ENCODE peak calls at places on chromosome 3, in eight cellular contexts. Q is fibroblast of lung; P is transverse colon; C is stomach; N is CD4-positive, alpha-beta memory T cell; X is CD8-positive, alpha-beta memory T cell; R is Jurkat, Clone E6-1; E is sigmoid colon. L is an unnamed sample.

GRCh38 chr3:133953297-133953696 is 57.6 kb upstream of the RAB6B start:
- DNase-seq in Q (no peak), P (no peak), C (no peak), N (no peak), X (no peak), R (no peak), E (no peak), L (no peak)

GRCh38 chr3:122533931-122534334 is 19.2 kb upstream of the KPNA1 start:
- DNase-seq in Q (peak), P (no peak), C (no peak), N (no peak), X (no peak), R (no peak), E (no peak), L (no peak)

GRCh38 chr3:193261970-193262369 is 20.9 kb downstream of the PLAAT1 start:
- DNase-seq in Q (no peak), P (no peak), C (no peak), N (no peak), X (no peak), R (no peak), E (no peak), L (no peak)

GRCh38 chr3:37967252-37967881 is 23.2 kb upstream of the VILL start:
- DNase-seq in Q (peak), P (peak), C (peak), N (peak), X (peak), R (peak), E (peak), L (peak)

GRCh38 chr3:124887177-124887995 is at the start of gene ITGB5:
- DNase-seq in Q (peak), P (peak), C (peak), N (peak), X (no peak), R (no peak), E (peak), L (peak)

GRCh38 chr3:126770096-126770495 is 66.1 kb downstream of the CHCHD6 start:
- DNase-seq in Q (no peak), P (no peak), C (no peak), N (no peak), X (no peak), R (no peak), E (no peak), L (no peak)

GRCh38 chr3:61663728-61664492 is 102.5 kb downstream of the PTPRG start:
- DNase-seq in Q (peak), P (no peak), C (no peak), N (no peak), X (no peak), R (no peak), E (no peak), L (no peak)

GRCh38 chr3:151611464-151611863 is 122.3 kb upstream of the AADACL2 start:
- DNase-seq in Q (no peak), P (no peak), C (no peak), N (no peak), X (no peak), R (no peak), E (no peak), L (no peak)

GRCh38 chr3:31981206-31982181 is at the start of the genes OSBPL10 and ZNF860:
- DNase-seq in Q (peak), P (peak), C (peak), N (peak), X (no peak), R (no peak), E (peak), L (peak)

GRCh38 chr3:131193671-131194291 is 167.1 kb downstream of the NEK11 start:
- DNase-seq in Q (no peak), P (no peak), C (no peak), N (no peak), X (no peak), R (no peak), E (no peak), L (no peak)

GRCh38 chr3:49656541-49657112 is 17.5 kb upstream of the APEH start:
- DNase-seq in Q (no peak), P (no peak), C (no peak), N (no peak), X (no peak), R (no peak), E (no peak), L (no peak)

GRCh38 chr3:13018039-13018431 is 55.2 kb downstream of the IQSEC1 start:
- DNase-seq in Q (no peak), P (peak), C (no peak), N (no peak), X (no peak), R (no peak), E (peak), L (peak)

GRCh38 chr3:29057326-29057725 is 223.5 kb upstream of the RBMS3 start:
- DNase-seq in Q (peak), P (no peak), C (no peak), N (no peak), X (no peak), R (no peak), E (no peak), L (no peak)

GRCh38 chr3:190169243-190169642 is 48.5 kb upstream of the P3H2 start:
- DNase-seq in Q (no peak), P (no peak), C (no peak), N (no peak), X (no peak), R (no peak), E (no peak), L (no peak)

GRCh38 chr3:183576487-183577107 is 21.1 kb upstream of the KLHL6 start:
- DNase-seq in Q (no peak), P (no peak), C (no peak), N (no peak), X (no peak), R (peak), E (peak), L (no peak)
- H3K4me3 ChIP-seq in Q (no peak), P (no peak), C (no peak), N (no peak), X (no peak), R (no peak), E (no peak), L (no peak)

GRCh38 chr3:30084971-30085403 is 521.4 kb upstream of the TGFBR2 start:
- DNase-seq in Q (no peak), P (no peak), C (no peak), N (no peak), X (no peak), R (no peak), E (no peak), L (no peak)

GRCh38 chr3:30083315-30083714 is 523.1 kb upstream of the TGFBR2 start:
- DNase-seq in Q (no peak), P (no peak), C (no peak), N (no peak), X (no peak), R (no peak), E (no peak), L (no peak)

GRCh38 chr3:30084304-30084703 is 522.1 kb upstream of the TGFBR2 start:
- DNase-seq in Q (no peak), P (no peak), C (no peak), N (no peak), X (no peak), R (no peak), E (no peak), L (no peak)

GRCh38 chr3:30082652-30083051 is 523.7 kb upstream of the TGFBR2 start:
- DNase-seq in Q (no peak), P (no peak), C (no peak), N (no peak), X (no peak), R (no peak), E (no peak), L (no peak)

GRCh38 chr3:30085486-30085885 is 520.9 kb upstream of the TGFBR2 start:
- DNase-seq in Q (no peak), P (no peak), C (no peak), N (no peak), X (no peak), R (peak), E (no peak), L (no peak)
- H3K4me3 ChIP-seq in Q (no peak), P (no peak), C (no peak), N (no peak), X (no peak), R (no peak), E (no peak), L (no peak)

DNA sequence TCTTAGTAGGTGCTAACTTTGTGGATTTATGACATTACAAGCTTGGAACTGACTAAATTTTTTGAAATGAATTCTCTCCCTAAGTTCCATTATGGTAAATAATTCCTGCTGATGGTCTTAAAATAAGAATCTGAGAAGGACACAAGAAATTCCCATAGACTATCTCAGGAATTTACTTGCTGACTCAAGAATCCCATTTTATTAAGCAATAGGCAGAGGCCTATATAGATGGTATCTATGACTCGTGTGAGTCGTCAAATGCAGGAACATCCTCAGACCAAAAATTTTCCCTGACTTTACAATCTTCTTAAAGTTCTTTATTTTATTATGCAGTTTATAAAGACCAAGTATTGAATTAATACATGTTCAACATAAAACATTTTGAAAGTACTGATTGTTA is 30.7 kb upstream of the CBLB start:
- DNase-seq in Q (peak), P (no peak), C (no peak), N (no peak), X (no peak), R (no peak), E (no peak), L (no peak)
- H3K4me3 ChIP-seq in Q (no peak), P (no peak), C (no peak), N (no peak), X (no peak), R (no peak), E (no peak), L (no peak)

DNA sequence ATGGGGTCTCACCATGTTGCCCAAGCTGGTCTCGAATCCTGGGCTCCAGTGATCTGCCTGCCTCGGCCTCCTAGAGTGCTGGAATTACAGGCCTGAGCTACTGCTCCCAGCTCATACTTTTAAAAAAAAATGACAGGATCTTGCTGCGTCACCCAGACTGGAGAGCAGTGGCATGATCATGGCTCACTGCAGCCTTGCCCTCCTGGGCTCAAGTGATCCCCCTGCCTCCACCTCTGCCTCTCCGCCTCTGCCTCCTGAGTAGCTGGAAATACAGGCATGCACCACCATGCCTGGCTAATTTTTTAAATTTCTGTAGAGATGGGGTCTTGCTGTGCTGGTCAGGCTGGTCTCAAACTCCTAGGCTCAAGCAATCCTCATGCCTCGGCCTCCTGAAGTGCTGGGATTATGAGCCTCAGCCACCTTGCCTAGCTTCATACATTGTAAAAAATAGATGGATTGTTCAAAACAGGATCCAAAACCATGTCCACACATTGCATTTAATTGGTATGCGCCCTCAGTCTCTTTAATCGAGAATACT is 8.9 kb downstream of the PHLDB2 start:
- DNase-seq in Q (no peak), P (no peak), C (no peak), N (no peak), X (no peak), R (no peak), E (no peak), L (no peak)
- H3K4me3 ChIP-seq in Q (no peak), P (no peak), C (no peak), N (no peak), X (no peak), R (no peak), E (no peak), L (no peak)

GRCh38 chr3:63951492-63951891 is 39.3 kb upstream of the SCAANT1 start:
- DNase-seq in Q (no peak), P (no peak), C (no peak), N (no peak), X (no peak), R (no peak), E (no peak), L (no peak)
- H3K4me3 ChIP-seq in Q (no peak), P (no peak), C (no peak), N (no peak), X (no peak), R (no peak), E (no peak), L (no peak)

GRCh38 chr3:156029208-156029607 is 91.2 kb upstream of the KCNAB1 start:
- DNase-seq in Q (no peak), P (no peak), C (no peak), N (no peak), X (no peak), R (no peak), E (no peak), L (no peak)

GRCh38 chr3:156030735-156031134 is 89.6 kb upstream of the KCNAB1 start:
- DNase-seq in Q (no peak), P (no peak), C (no peak), N (no peak), X (no peak), R (no peak), E (no peak), L (no peak)

GRCh38 chr3:156024904-156025303 is 95.5 kb upstream of the KCNAB1 start:
- DNase-seq in Q (peak), P (no peak), C (no peak), N (no peak), X (no peak), R (no peak), E (no peak), L (no peak)
- H3K4me3 ChIP-seq in Q (peak), P (no peak), C (no peak), N (no peak), X (no peak), R (no peak), E (no peak), L (no peak)

L was measured in lower lobe of right lung.